ENCODE peak calls at places on chromosome 3, in four cellular contexts. W, X, Y and S are unnamed samples.
A peak's percentile ranks its signal among the peaks of the same experiment; 100 is the strongest.

GRCh38 chr3:100023150-100023549 is 91.2 kb downstream of the FILIP1L start:
- DNase-seq in X (peak; percentile 20), Y (no peak), W (no peak), S (no peak)

GRCh38 chr3:151768393-151768930 is 34.7 kb downstream of the AADACL2 start:
- DNase-seq in X (no peak), W (no peak), Y (no peak), S (no peak)

GRCh38 chr3:89173546-89173945 is 66.1 kb downstream of the EPHA3 start:
- DNase-seq in W (no peak), Y (no peak), X (no peak), S (no peak)

GRCh38 chr3:49930241-49930690 is 655 bp upstream of the MON1A start:
- DNase-seq in W (no peak), Y (no peak), X (no peak), S (no peak)

GRCh38 chr3:18883553-18883952 is 264.8 kb upstream of the KCNH8 start:
- DNase-seq in X (no peak), W (no peak), Y (no peak), S (no peak)

GRCh38 chr3:29642393-29643033 is 361.6 kb downstream of the RBMS3 start:
- DNase-seq in W (peak; percentile 25), Y (no peak), X (no peak), S (no peak)

GRCh38 chr3:117545484-117545883 is 835.9 kb downstream of the TUSC7 start:
- DNase-seq in X (no peak), Y (no peak), W (no peak), S (no peak)

GRCh38 chr3:144556392-144556791 is 584.8 kb downstream of the DIPK2A start:
- DNase-seq in X (no peak), Y (no peak), W (no peak), S (peak; percentile 19)

GRCh38 chr3:32758375-32758753 is 59.4 kb upstream of the TRIM71 start:
- DNase-seq in Y (no peak), X (no peak), W (no peak), S (no peak)

GRCh38 chr3:134453631-134454030 is 32.2 kb downstream of the ANAPC13 start:
- DNase-seq in Y (no peak), W (no peak), X (no peak), S (no peak)

GRCh38 chr3:25582242-25582641 is 82.5 kb downstream of the TOP2B start:
- DNase-seq in W (no peak), X (no peak), Y (no peak), S (no peak)

GRCh38 chr3:177478170-177478859 is 281.0 kb upstream of the TBL1XR1 start:
- DNase-seq in Y (no peak), W (peak; percentile 16), X (no peak), S (no peak)

GRCh38 chr3:196979545-196979944 is 10.9 kb upstream of the PIGZ start:
- DNase-seq in X (no peak), W (no peak), Y (no peak), S (no peak)

GRCh38 chr3:51953445-51953844 is 1.7 kb upstream of the GPR62 start:
- DNase-seq in X (no peak), W (no peak), Y (no peak), S (no peak)

GRCh38 chr3:52777127-52777958 is at the start of gene ITIH1:
- DNase-seq in X (no peak), W (no peak), Y (no peak), S (no peak)

GRCh38 chr3:19146685-19147650 is 1.3 kb upstream of the KCNH8 start:
- DNase-seq in X (peak; percentile 47), W (peak; percentile 64), Y (peak; percentile 62), S (peak; percentile 70)

GRCh38 chr3:71064288-71064975 is 519.1 kb downstream of the FOXP1 start:
- DNase-seq in X (peak; percentile 40), W (peak; percentile 39), Y (peak; percentile 71), S (peak; percentile 52)

GRCh38 chr3:133886031-133886722 is 9.5 kb downstream of the RAB6B start:
- DNase-seq in X (no peak), Y (no peak), W (no peak), S (no peak)

GRCh38 chr3:184022323-184022722 is 4.6 kb upstream of the ABCC5 start:
- DNase-seq in X (no peak), Y (no peak), W (no peak), S (no peak)